ENCODE peak calls at places on chromosomes 11 and 22, in six cellular contexts. T is fibroblast of lung, O is Panc1, K is DND-41, Q is AG04450, M is heart left ventricle. A is an unnamed sample. For H3K27me3, the result is how much of the 10 kb centered on the place peaks cover.

GRCh38 chr11:66100272-66101037 is 30.4 kb downstream of the PACS1 start:
- DNase-seq in O (no peak), T (no peak), Q (no peak), K (peak), M (peak), A (peak)

GRCh38 chr11:60264644-60265043 is 15.8 kb upstream of the MS4A4A start:
- DNase-seq in O (no peak), K (no peak), Q (no peak), M (no peak), T (no peak), A (no peak)

GRCh38 chr11:131649861-131650260 is 279.4 kb downstream of the NTM start:
- DNase-seq in T (no peak), M (no peak), Q (no peak), K (peak), O (no peak), A (no peak)

GRCh38 chr11:100240051-100240450 is 447.0 kb upstream of the ARHGAP42 start:
- DNase-seq in M (no peak), O (no peak), T (no peak), K (no peak), Q (no peak), A (no peak)

GRCh38 chr11:28366549-28367341 is 258.6 kb downstream of the METTL15 start:
- DNase-seq in K (no peak), T (peak), O (no peak), M (no peak), Q (peak), A (no peak)

GRCh38 chr11:85167471-85167870 is 459.7 kb downstream of the DLG2 start:
- DNase-seq in K (no peak), Q (no peak), M (no peak), T (no peak), O (no peak), A (no peak)

GRCh38 chr11:103609117-103610066 is 427.0 kb upstream of the DDI1 start:
- DNase-seq in O (no peak), T (peak), K (no peak), Q (peak), M (no peak), A (no peak)

GRCh38 chr22:37680191-37680851 is 4.9 kb downstream of the LGALS1 start:
- DNase-seq in O (no peak), T (no peak), M (no peak), Q (no peak), K (no peak), A (no peak)

GRCh38 chr11:10488121-10488580 is 33.1 kb downstream of the AMPD3 start:
- DNase-seq in Q (no peak), M (no peak), O (peak), K (no peak), T (no peak), A (no peak)

GRCh38 chr11:119779195-119780071 is 50.4 kb upstream of the NECTIN1 start:
- DNase-seq in T (no peak), O (no peak), Q (no peak), M (peak), K (no peak), A (no peak)

GRCh38 chr22:22712666-22713365 is 68.4 kb downstream of the GGTLC2 start:
- DNase-seq in T (no peak), O (no peak), K (no peak), M (no peak), Q (no peak), A (no peak)

GRCh38 chr11:77789061-77789730 is 31.3 kb downstream of the RSF1 start:
- DNase-seq in O (no peak), T (no peak), Q (no peak), M (no peak), K (no peak), A (peak)

GRCh38 chr11:126544311-126545056 is 189.0 kb downstream of the ST3GAL4 start:
- DNase-seq in Q (peak), O (no peak), M (no peak), T (peak), K (no peak), A (no peak)

GRCh38 chr22:35761037-35761436 is 43.4 kb downstream of the APOL5 start:
- DNase-seq in M (no peak), O (no peak), K (no peak), Q (no peak), T (peak), A (no peak)

GRCh38 chr22:31378123-31378522 is 21.3 kb upstream of the DRG1 start:
- DNase-seq in T (peak), K (no peak), Q (no peak), M (no peak), O (no peak), A (no peak)

GRCh38 chr11:18696638-18697225 is 1.8 kb upstream of the TMEM86A start:
- DNase-seq in O (no peak), Q (no peak), M (no peak), K (no peak), T (no peak), A (no peak)

GRCh38 chr22:25392584-25392983 is 171.9 kb upstream of the GRK3 start:
- DNase-seq in O (no peak), Q (no peak), T (no peak), K (no peak), M (no peak), A (no peak)

GRCh38 chr11:84645988-84646689 is 981.0 kb downstream of the DLG2 start:
- DNase-seq in M (no peak), T (no peak), K (no peak), O (no peak), Q (no peak), A (no peak)

GRCh38 chr11:44065161-44065571 is 904 bp upstream of the ACCS start:
- DNase-seq in Q (no peak), M (no peak), T (no peak), O (no peak), K (no peak), A (no peak)

GRCh38 chr11:63574856-63575602 is 11.8 kb upstream of the PLAAT2 start:
- DNase-seq in O (no peak), M (no peak), T (peak), Q (no peak), K (no peak), A (no peak)

GRCh38 chr22:20658433-20659222 is 115.3 kb upstream of the SERPIND1 start:
- DNase-seq in M (no peak), O (no peak), T (no peak), Q (no peak), K (no peak), A (no peak)

GRCh38 chr11:20276661-20277000 is 86.9 kb upstream of the HTATIP2 start:
- DNase-seq in K (no peak), M (no peak), Q (no peak), T (no peak), O (no peak), A (no peak)

GRCh38 chr11:86499723-86500129 is 125.0 kb downstream of the CCDC81 start:
- DNase-seq in T (no peak), Q (no peak), M (no peak), K (no peak), O (no peak), A (no peak)

DNA sequence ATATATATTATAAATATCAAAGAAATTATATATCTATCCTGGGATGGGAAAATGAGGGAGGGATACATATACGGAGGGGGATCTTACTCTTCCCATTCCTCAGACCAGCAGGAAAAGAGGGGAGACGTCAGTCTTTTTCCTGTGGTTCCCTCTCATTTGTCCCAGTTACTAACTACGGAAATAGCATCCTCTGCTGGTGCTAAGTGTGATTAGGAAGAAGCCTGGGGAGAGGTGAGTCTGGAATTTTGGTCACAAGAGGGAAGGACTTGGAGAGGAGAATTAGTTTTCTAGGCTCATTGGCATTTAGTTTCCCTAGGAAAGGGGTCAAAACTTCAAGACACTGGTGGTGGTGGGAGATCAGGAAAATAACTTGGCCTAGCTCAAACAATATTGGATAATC is 11.6 kb downstream of the MED19 start:
- DNase-seq in K (no peak), T (no peak), Q (no peak), O (no peak), M (no peak), A (no peak)
- TF ChIP-seq CTCF in K (no peak), T (no peak), Q (no peak), O (no peak), M (no peak), A (no peak)

GRCh38 chr11:32032478-32032877 is 58.4 kb upstream of the RCN1 start:
- DNase-seq in T (no peak), K (no peak), O (no peak), M (no peak), Q (no peak), A (peak)
- H3K4me3 ChIP-seq in T (no peak), K (no peak), O (no peak), M (no peak), Q (no peak), A (no peak)

GRCh38 chr11:47860526-47860925 is 12.4 kb upstream of the NUP160 start:
- DNase-seq in T (no peak), Q (no peak), M (no peak), K (no peak), O (no peak), A (no peak)
- H3K27me3 ChIP-seq in T (under half), Q (under half), M (under half), K (under half), O (under half), A (under half)

DNA sequence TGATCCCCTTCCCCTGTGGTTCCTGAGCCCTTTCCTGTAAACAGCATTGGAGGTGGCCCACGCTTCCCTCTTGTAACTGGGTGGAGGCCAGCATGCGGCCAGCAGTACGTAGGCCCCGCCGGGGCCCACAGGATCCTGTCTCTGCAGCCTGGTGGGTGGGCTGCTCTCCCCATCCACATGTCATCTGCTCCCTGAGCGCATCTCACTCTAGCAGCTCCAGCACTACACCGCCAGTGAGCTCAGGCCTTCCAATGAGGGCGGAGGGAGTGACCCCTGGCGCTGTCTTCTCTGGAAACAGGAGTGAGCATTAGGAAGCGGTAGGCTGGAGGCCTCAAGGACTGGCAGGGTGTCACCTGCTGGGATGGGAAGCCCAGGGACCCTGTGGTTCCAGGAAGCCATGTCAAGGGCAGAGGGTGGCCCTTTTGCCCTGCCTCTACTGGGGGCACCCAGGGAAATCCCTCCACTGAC is 363.9 kb downstream of the TBC1D22A start:
- DNase-seq in O (no peak), T (no peak), M (peak), K (no peak), Q (no peak), A (no peak)
- TF ChIP-seq CTCF in O (no peak), T (no peak), M (no peak), K (no peak), Q (no peak), A (no peak)

DNA sequence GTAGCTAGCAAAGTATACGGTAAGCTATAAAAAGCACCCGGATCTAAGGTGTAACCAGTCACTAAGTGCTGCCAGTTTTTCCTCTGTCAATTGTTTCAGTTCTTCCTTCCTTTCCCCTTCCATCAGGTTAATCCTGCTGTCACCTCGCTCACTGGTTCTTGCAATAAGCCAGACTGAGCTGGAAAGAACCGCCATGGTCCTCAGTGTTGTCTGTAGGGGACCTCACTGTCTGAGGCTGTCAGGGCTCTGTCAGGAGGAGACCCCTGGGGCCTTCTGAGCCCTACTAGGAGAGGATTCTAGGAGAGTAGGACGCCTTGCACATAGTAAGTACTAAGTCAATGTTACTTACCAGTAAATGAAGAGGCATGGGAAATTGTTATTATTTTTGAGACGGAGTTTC is 1.4 kb upstream of the TBC1D22A start:
- DNase-seq in O (no peak), T (no peak), M (no peak), Q (no peak), K (no peak), A (no peak)
- H3K4me3 ChIP-seq in O (peak), T (peak), M (no peak), Q (peak), K (no peak), A (peak)

A was measured in GM06990.